ENCODE peak calls at places on chromosome 21, in ten cellular contexts. One of them, this sample, is unnamed.

GRCh38 chr21:15060776-15061175 is 4.0 kb downstream of the NRIP1 start:
- DNase-seq in anterior cingulate cortex: no peak
- DNase-seq in stimulated activated CD4-positive, alpha-beta T cell treated with anti-CD3 and anti-CD28 coated beads, Interleukin-15, amount 100 ng/mL, for 24 hours: no peak
- DNase-seq in fibroblast of the aortic adventitia: peak
- DNase-seq in left ventricle myocardium superior: no peak
- DNase-seq in NCI-H2171 treated with DMSO at 0.1 percent for 48 hours: no peak
- DNase-seq in COR-L47: no peak
- DNase-seq in NB4: no peak
- DNase-seq in H9: no peak
- DNase-seq in activated naive CD4-positive, alpha-beta T cell treated with anti-CD3 and anti-CD28 coated beads, Interleukin-2, amount 10 ng/mL, durations not matched to agents 7 days and 5 days: no peak
- DNase-seq in this sample: no peak

GRCh38 chr21:40013001-40013735 is 145.9 kb downstream of the PCP4 start:
- DNase-seq in anterior cingulate cortex: no peak
- DNase-seq in stimulated activated CD4-positive, alpha-beta T cell treated with anti-CD3 and anti-CD28 coated beads, Interleukin-15, amount 100 ng/mL, for 24 hours: no peak
- DNase-seq in fibroblast of the aortic adventitia: no peak
- DNase-seq in left ventricle myocardium superior: no peak
- DNase-seq in NCI-H2171 treated with DMSO at 0.1 percent for 48 hours: no peak
- DNase-seq in COR-L47: no peak
- DNase-seq in NB4: no peak
- DNase-seq in H9: no peak
- DNase-seq in activated naive CD4-positive, alpha-beta T cell treated with anti-CD3 and anti-CD28 coated beads, Interleukin-2, amount 10 ng/mL, durations not matched to agents 7 days and 5 days: no peak
- DNase-seq in this sample: no peak

GRCh38 chr21:33286076-33286475 is 19.9 kb downstream of the IL10RB start:
- DNase-seq in anterior cingulate cortex: no peak
- DNase-seq in stimulated activated CD4-positive, alpha-beta T cell treated with anti-CD3 and anti-CD28 coated beads, Interleukin-15, amount 100 ng/mL, for 24 hours: no peak
- DNase-seq in fibroblast of the aortic adventitia: no peak
- DNase-seq in left ventricle myocardium superior: no peak
- DNase-seq in NCI-H2171 treated with DMSO at 0.1 percent for 48 hours: no peak
- DNase-seq in COR-L47: no peak
- DNase-seq in NB4: no peak
- DNase-seq in H9: no peak
- DNase-seq in activated naive CD4-positive, alpha-beta T cell treated with anti-CD3 and anti-CD28 coated beads, Interleukin-2, amount 10 ng/mL, durations not matched to agents 7 days and 5 days: no peak
- DNase-seq in this sample: no peak

GRCh38 chr21:15514073-15514946 is 215.5 kb upstream of the USP25 start:
- DNase-seq in anterior cingulate cortex: no peak
- DNase-seq in stimulated activated CD4-positive, alpha-beta T cell treated with anti-CD3 and anti-CD28 coated beads, Interleukin-15, amount 100 ng/mL, for 24 hours: peak
- DNase-seq in fibroblast of the aortic adventitia: no peak
- DNase-seq in left ventricle myocardium superior: no peak
- DNase-seq in NCI-H2171 treated with DMSO at 0.1 percent for 48 hours: no peak
- DNase-seq in COR-L47: no peak
- DNase-seq in NB4: no peak
- DNase-seq in H9: no peak
- DNase-seq in activated naive CD4-positive, alpha-beta T cell treated with anti-CD3 and anti-CD28 coated beads, Interleukin-2, amount 10 ng/mL, durations not matched to agents 7 days and 5 days: peak
- DNase-seq in this sample: no peak

GRCh38 chr21:33892853-33893252 is 22.8 kb downstream of the ATP5PO start:
- DNase-seq in anterior cingulate cortex: no peak
- DNase-seq in stimulated activated CD4-positive, alpha-beta T cell treated with anti-CD3 and anti-CD28 coated beads, Interleukin-15, amount 100 ng/mL, for 24 hours: no peak
- DNase-seq in fibroblast of the aortic adventitia: no peak
- DNase-seq in left ventricle myocardium superior: no peak
- DNase-seq in NCI-H2171 treated with DMSO at 0.1 percent for 48 hours: no peak
- DNase-seq in COR-L47: no peak
- DNase-seq in NB4: peak
- DNase-seq in H9: peak
- DNase-seq in activated naive CD4-positive, alpha-beta T cell treated with anti-CD3 and anti-CD28 coated beads, Interleukin-2, amount 10 ng/mL, durations not matched to agents 7 days and 5 days: no peak
- DNase-seq in this sample: no peak

GRCh38 chr21:35775778-35776515 is 284.4 kb downstream of the SETD4 start:
- DNase-seq in anterior cingulate cortex: no peak
- DNase-seq in stimulated activated CD4-positive, alpha-beta T cell treated with anti-CD3 and anti-CD28 coated beads, Interleukin-15, amount 100 ng/mL, for 24 hours: no peak
- DNase-seq in fibroblast of the aortic adventitia: no peak
- DNase-seq in left ventricle myocardium superior: no peak
- DNase-seq in NCI-H2171 treated with DMSO at 0.1 percent for 48 hours: no peak
- DNase-seq in COR-L47: no peak
- DNase-seq in NB4: no peak
- DNase-seq in H9: no peak
- DNase-seq in activated naive CD4-positive, alpha-beta T cell treated with anti-CD3 and anti-CD28 coated beads, Interleukin-2, amount 10 ng/mL, durations not matched to agents 7 days and 5 days: no peak
- DNase-seq in this sample: no peak

GRCh38 chr21:38831526-38832467 is 26.1 kb downstream of the ETS2 start:
- DNase-seq in anterior cingulate cortex: no peak
- DNase-seq in stimulated activated CD4-positive, alpha-beta T cell treated with anti-CD3 and anti-CD28 coated beads, Interleukin-15, amount 100 ng/mL, for 24 hours: peak
- DNase-seq in fibroblast of the aortic adventitia: peak
- DNase-seq in left ventricle myocardium superior: peak
- DNase-seq in NCI-H2171 treated with DMSO at 0.1 percent for 48 hours: no peak
- DNase-seq in COR-L47: no peak
- DNase-seq in NB4: peak
- DNase-seq in H9: no peak
- DNase-seq in activated naive CD4-positive, alpha-beta T cell treated with anti-CD3 and anti-CD28 coated beads, Interleukin-2, amount 10 ng/mL, durations not matched to agents 7 days and 5 days: peak
- DNase-seq in this sample: peak

GRCh38 chr21:37783016-37783415 is 133.2 kb downstream of the KCNJ6 start:
- DNase-seq in anterior cingulate cortex: no peak
- DNase-seq in stimulated activated CD4-positive, alpha-beta T cell treated with anti-CD3 and anti-CD28 coated beads, Interleukin-15, amount 100 ng/mL, for 24 hours: no peak
- DNase-seq in fibroblast of the aortic adventitia: peak
- DNase-seq in left ventricle myocardium superior: no peak
- DNase-seq in NCI-H2171 treated with DMSO at 0.1 percent for 48 hours: no peak
- DNase-seq in COR-L47: no peak
- DNase-seq in NB4: no peak
- DNase-seq in H9: no peak
- DNase-seq in activated naive CD4-positive, alpha-beta T cell treated with anti-CD3 and anti-CD28 coated beads, Interleukin-2, amount 10 ng/mL, durations not matched to agents 7 days and 5 days: no peak
- DNase-seq in this sample: no peak

GRCh38 chr21:45026066-45026745 is 48.2 kb upstream of the ADARB1 start:
- DNase-seq in anterior cingulate cortex: no peak
- DNase-seq in stimulated activated CD4-positive, alpha-beta T cell treated with anti-CD3 and anti-CD28 coated beads, Interleukin-15, amount 100 ng/mL, for 24 hours: no peak
- DNase-seq in fibroblast of the aortic adventitia: no peak
- DNase-seq in left ventricle myocardium superior: no peak
- DNase-seq in NCI-H2171 treated with DMSO at 0.1 percent for 48 hours: no peak
- DNase-seq in COR-L47: no peak
- DNase-seq in NB4: no peak
- DNase-seq in H9: no peak
- DNase-seq in activated naive CD4-positive, alpha-beta T cell treated with anti-CD3 and anti-CD28 coated beads, Interleukin-2, amount 10 ng/mL, durations not matched to agents 7 days and 5 days: no peak
- DNase-seq in this sample: no peak

GRCh38 chr21:42781150-42781980 is 98.0 kb downstream of the WDR4 start:
- DNase-seq in anterior cingulate cortex: no peak
- DNase-seq in stimulated activated CD4-positive, alpha-beta T cell treated with anti-CD3 and anti-CD28 coated beads, Interleukin-15, amount 100 ng/mL, for 24 hours: no peak
- DNase-seq in fibroblast of the aortic adventitia: no peak
- DNase-seq in left ventricle myocardium superior: no peak
- DNase-seq in NCI-H2171 treated with DMSO at 0.1 percent for 48 hours: peak
- DNase-seq in COR-L47: peak
- DNase-seq in NB4: no peak
- DNase-seq in H9: peak
- DNase-seq in activated naive CD4-positive, alpha-beta T cell treated with anti-CD3 and anti-CD28 coated beads, Interleukin-2, amount 10 ng/mL, durations not matched to agents 7 days and 5 days: peak
- DNase-seq in this sample: no peak

GRCh38 chr21:27423906-27424595 is 457.2 kb upstream of the ADAMTS5 start:
- DNase-seq in anterior cingulate cortex: no peak
- DNase-seq in stimulated activated CD4-positive, alpha-beta T cell treated with anti-CD3 and anti-CD28 coated beads, Interleukin-15, amount 100 ng/mL, for 24 hours: no peak
- DNase-seq in fibroblast of the aortic adventitia: peak
- DNase-seq in left ventricle myocardium superior: no peak
- DNase-seq in NCI-H2171 treated with DMSO at 0.1 percent for 48 hours: no peak
- DNase-seq in COR-L47: no peak
- DNase-seq in NB4: no peak
- DNase-seq in H9: peak
- DNase-seq in activated naive CD4-positive, alpha-beta T cell treated with anti-CD3 and anti-CD28 coated beads, Interleukin-2, amount 10 ng/mL, durations not matched to agents 7 days and 5 days: no peak
- DNase-seq in this sample: no peak

GRCh38 chr21:14547834-14548513 is 1.9 kb upstream of the SAMSN1 start:
- DNase-seq in anterior cingulate cortex: no peak
- DNase-seq in stimulated activated CD4-positive, alpha-beta T cell treated with anti-CD3 and anti-CD28 coated beads, Interleukin-15, amount 100 ng/mL, for 24 hours: no peak
- DNase-seq in fibroblast of the aortic adventitia: no peak
- DNase-seq in left ventricle myocardium superior: no peak
- DNase-seq in NCI-H2171 treated with DMSO at 0.1 percent for 48 hours: no peak
- DNase-seq in COR-L47: no peak
- DNase-seq in NB4: no peak
- DNase-seq in H9: no peak
- DNase-seq in activated naive CD4-positive, alpha-beta T cell treated with anti-CD3 and anti-CD28 coated beads, Interleukin-2, amount 10 ng/mL, durations not matched to agents 7 days and 5 days: no peak
- DNase-seq in this sample: no peak

GRCh38 chr21:41548781-41549180 is 40.8 kb upstream of the TMPRSS2 start:
- DNase-seq in anterior cingulate cortex: no peak
- DNase-seq in stimulated activated CD4-positive, alpha-beta T cell treated with anti-CD3 and anti-CD28 coated beads, Interleukin-15, amount 100 ng/mL, for 24 hours: no peak
- DNase-seq in fibroblast of the aortic adventitia: no peak
- DNase-seq in left ventricle myocardium superior: no peak
- DNase-seq in NCI-H2171 treated with DMSO at 0.1 percent for 48 hours: no peak
- DNase-seq in COR-L47: no peak
- DNase-seq in NB4: no peak
- DNase-seq in H9: no peak
- DNase-seq in activated naive CD4-positive, alpha-beta T cell treated with anti-CD3 and anti-CD28 coated beads, Interleukin-2, amount 10 ng/mL, durations not matched to agents 7 days and 5 days: no peak
- DNase-seq in this sample: no peak

GRCh38 chr21:45641480-45642035 is 2.0 kb upstream of the PCBP3 start:
- DNase-seq in anterior cingulate cortex: no peak
- DNase-seq in stimulated activated CD4-positive, alpha-beta T cell treated with anti-CD3 and anti-CD28 coated beads, Interleukin-15, amount 100 ng/mL, for 24 hours: no peak
- DNase-seq in fibroblast of the aortic adventitia: no peak
- DNase-seq in left ventricle myocardium superior: no peak
- DNase-seq in NCI-H2171 treated with DMSO at 0.1 percent for 48 hours: no peak
- DNase-seq in COR-L47: no peak
- DNase-seq in NB4: no peak
- DNase-seq in H9: no peak
- DNase-seq in activated naive CD4-positive, alpha-beta T cell treated with anti-CD3 and anti-CD28 coated beads, Interleukin-2, amount 10 ng/mL, durations not matched to agents 7 days and 5 days: no peak
- DNase-seq in this sample: no peak

GRCh38 chr21:36479415-36480402 is at the start of gene CLDN14:
- DNase-seq in anterior cingulate cortex: no peak
- DNase-seq in stimulated activated CD4-positive, alpha-beta T cell treated with anti-CD3 and anti-CD28 coated beads, Interleukin-15, amount 100 ng/mL, for 24 hours: no peak
- DNase-seq in fibroblast of the aortic adventitia: no peak
- DNase-seq in left ventricle myocardium superior: peak
- DNase-seq in NCI-H2171 treated with DMSO at 0.1 percent for 48 hours: no peak
- DNase-seq in COR-L47: no peak
- DNase-seq in NB4: no peak
- DNase-seq in H9: no peak
- DNase-seq in activated naive CD4-positive, alpha-beta T cell treated with anti-CD3 and anti-CD28 coated beads, Interleukin-2, amount 10 ng/mL, durations not matched to agents 7 days and 5 days: no peak
- DNase-seq in this sample: no peak

GRCh38 chr21:41207401-41208388 is 39.7 kb downstream of the BACE2 start:
- DNase-seq in anterior cingulate cortex: no peak
- DNase-seq in stimulated activated CD4-positive, alpha-beta T cell treated with anti-CD3 and anti-CD28 coated beads, Interleukin-15, amount 100 ng/mL, for 24 hours: no peak
- DNase-seq in fibroblast of the aortic adventitia: peak
- DNase-seq in left ventricle myocardium superior: peak
- DNase-seq in NCI-H2171 treated with DMSO at 0.1 percent for 48 hours: no peak
- DNase-seq in COR-L47: peak
- DNase-seq in NB4: no peak
- DNase-seq in H9: no peak
- DNase-seq in activated naive CD4-positive, alpha-beta T cell treated with anti-CD3 and anti-CD28 coated beads, Interleukin-2, amount 10 ng/mL, durations not matched to agents 7 days and 5 days: peak
- DNase-seq in this sample: no peak

GRCh38 chr21:29293495-29293894 is 5.2 kb upstream of the BACH1 start:
- DNase-seq in anterior cingulate cortex: no peak
- DNase-seq in stimulated activated CD4-positive, alpha-beta T cell treated with anti-CD3 and anti-CD28 coated beads, Interleukin-15, amount 100 ng/mL, for 24 hours: no peak
- DNase-seq in fibroblast of the aortic adventitia: no peak
- DNase-seq in left ventricle myocardium superior: no peak
- DNase-seq in NCI-H2171 treated with DMSO at 0.1 percent for 48 hours: no peak
- DNase-seq in COR-L47: no peak
- DNase-seq in NB4: peak
- DNase-seq in H9: no peak
- DNase-seq in activated naive CD4-positive, alpha-beta T cell treated with anti-CD3 and anti-CD28 coated beads, Interleukin-2, amount 10 ng/mL, durations not matched to agents 7 days and 5 days: no peak
- DNase-seq in this sample: no peak

GRCh38 chr21:17003763-17004373 is 509.0 kb upstream of the CXADR start:
- DNase-seq in anterior cingulate cortex: no peak
- DNase-seq in stimulated activated CD4-positive, alpha-beta T cell treated with anti-CD3 and anti-CD28 coated beads, Interleukin-15, amount 100 ng/mL, for 24 hours: no peak
- DNase-seq in fibroblast of the aortic adventitia: peak
- DNase-seq in left ventricle myocardium superior: no peak
- DNase-seq in NCI-H2171 treated with DMSO at 0.1 percent for 48 hours: no peak
- DNase-seq in COR-L47: no peak
- DNase-seq in NB4: no peak
- DNase-seq in H9: no peak
- DNase-seq in activated naive CD4-positive, alpha-beta T cell treated with anti-CD3 and anti-CD28 coated beads, Interleukin-2, amount 10 ng/mL, durations not matched to agents 7 days and 5 days: no peak
- DNase-seq in this sample: no peak

GRCh38 chr21:38139380-38140168 is 117.2 kb upstream of the KCNJ15 start:
- DNase-seq in anterior cingulate cortex: no peak
- DNase-seq in stimulated activated CD4-positive, alpha-beta T cell treated with anti-CD3 and anti-CD28 coated beads, Interleukin-15, amount 100 ng/mL, for 24 hours: no peak
- DNase-seq in fibroblast of the aortic adventitia: peak
- DNase-seq in left ventricle myocardium superior: no peak
- DNase-seq in NCI-H2171 treated with DMSO at 0.1 percent for 48 hours: peak
- DNase-seq in COR-L47: peak
- DNase-seq in NB4: no peak
- DNase-seq in H9: no peak
- DNase-seq in activated naive CD4-positive, alpha-beta T cell treated with anti-CD3 and anti-CD28 coated beads, Interleukin-2, amount 10 ng/mL, durations not matched to agents 7 days and 5 days: no peak
- DNase-seq in this sample: no peak

GRCh38 chr21:31173881-31174555 is 135.7 kb upstream of the KRTAP19-8 start:
- DNase-seq in anterior cingulate cortex: no peak
- DNase-seq in stimulated activated CD4-positive, alpha-beta T cell treated with anti-CD3 and anti-CD28 coated beads, Interleukin-15, amount 100 ng/mL, for 24 hours: peak
- DNase-seq in fibroblast of the aortic adventitia: no peak
- DNase-seq in left ventricle myocardium superior: peak
- DNase-seq in NCI-H2171 treated with DMSO at 0.1 percent for 48 hours: no peak
- DNase-seq in COR-L47: no peak
- DNase-seq in NB4: no peak
- DNase-seq in H9: no peak
- DNase-seq in activated naive CD4-positive, alpha-beta T cell treated with anti-CD3 and anti-CD28 coated beads, Interleukin-2, amount 10 ng/mL, durations not matched to agents 7 days and 5 days: peak
- DNase-seq in this sample: no peak

GRCh38 chr21:43866659-43867331 is 1.8 kb downstream of the AGPAT3 start:
- DNase-seq in anterior cingulate cortex: no peak
- DNase-seq in stimulated activated CD4-positive, alpha-beta T cell treated with anti-CD3 and anti-CD28 coated beads, Interleukin-15, amount 100 ng/mL, for 24 hours: peak
- DNase-seq in fibroblast of the aortic adventitia: no peak
- DNase-seq in left ventricle myocardium superior: peak
- DNase-seq in NCI-H2171 treated with DMSO at 0.1 percent for 48 hours: no peak
- DNase-seq in COR-L47: no peak
- DNase-seq in NB4: no peak
- DNase-seq in H9: no peak
- DNase-seq in activated naive CD4-positive, alpha-beta T cell treated with anti-CD3 and anti-CD28 coated beads, Interleukin-2, amount 10 ng/mL, durations not matched to agents 7 days and 5 days: peak
- DNase-seq in this sample: no peak

GRCh38 chr21:18744840-18745239 is 341.3 kb upstream of the TMPRSS15 start:
- DNase-seq in anterior cingulate cortex: no peak
- DNase-seq in stimulated activated CD4-positive, alpha-beta T cell treated with anti-CD3 and anti-CD28 coated beads, Interleukin-15, amount 100 ng/mL, for 24 hours: no peak
- DNase-seq in fibroblast of the aortic adventitia: no peak
- DNase-seq in left ventricle myocardium superior: no peak
- DNase-seq in NCI-H2171 treated with DMSO at 0.1 percent for 48 hours: no peak
- DNase-seq in COR-L47: no peak
- DNase-seq in NB4: no peak
- DNase-seq in H9: no peak
- DNase-seq in activated naive CD4-positive, alpha-beta T cell treated with anti-CD3 and anti-CD28 coated beads, Interleukin-2, amount 10 ng/mL, durations not matched to agents 7 days and 5 days: no peak
- DNase-seq in this sample: no peak

GRCh38 chr21:35207322-35207721 is 158.2 kb upstream of the RUNX1 start:
- DNase-seq in anterior cingulate cortex: no peak
- DNase-seq in stimulated activated CD4-positive, alpha-beta T cell treated with anti-CD3 and anti-CD28 coated beads, Interleukin-15, amount 100 ng/mL, for 24 hours: no peak
- DNase-seq in fibroblast of the aortic adventitia: no peak
- DNase-seq in left ventricle myocardium superior: peak
- DNase-seq in NCI-H2171 treated with DMSO at 0.1 percent for 48 hours: no peak
- DNase-seq in COR-L47: peak
- DNase-seq in NB4: no peak
- DNase-seq in H9: no peak
- DNase-seq in activated naive CD4-positive, alpha-beta T cell treated with anti-CD3 and anti-CD28 coated beads, Interleukin-2, amount 10 ng/mL, durations not matched to agents 7 days and 5 days: no peak
- DNase-seq in this sample: no peak

GRCh38 chr21:44838038-44838895 is 20.4 kb upstream of the SUMO3 start:
- DNase-seq in anterior cingulate cortex: no peak
- DNase-seq in stimulated activated CD4-positive, alpha-beta T cell treated with anti-CD3 and anti-CD28 coated beads, Interleukin-15, amount 100 ng/mL, for 24 hours: no peak
- DNase-seq in fibroblast of the aortic adventitia: no peak
- DNase-seq in left ventricle myocardium superior: no peak
- DNase-seq in NCI-H2171 treated with DMSO at 0.1 percent for 48 hours: peak
- DNase-seq in COR-L47: no peak
- DNase-seq in NB4: no peak
- DNase-seq in H9: no peak
- DNase-seq in activated naive CD4-positive, alpha-beta T cell treated with anti-CD3 and anti-CD28 coated beads, Interleukin-2, amount 10 ng/mL, durations not matched to agents 7 days and 5 days: no peak
- DNase-seq in this sample: no peak

GRCh38 chr21:46605759-46606426 is 1.0 kb upstream of the S100B start:
- DNase-seq in anterior cingulate cortex: no peak
- DNase-seq in stimulated activated CD4-positive, alpha-beta T cell treated with anti-CD3 and anti-CD28 coated beads, Interleukin-15, amount 100 ng/mL, for 24 hours: peak
- DNase-seq in fibroblast of the aortic adventitia: no peak
- DNase-seq in left ventricle myocardium superior: peak
- DNase-seq in NCI-H2171 treated with DMSO at 0.1 percent for 48 hours: no peak
- DNase-seq in COR-L47: no peak
- DNase-seq in NB4: peak
- DNase-seq in H9: no peak
- DNase-seq in activated naive CD4-positive, alpha-beta T cell treated with anti-CD3 and anti-CD28 coated beads, Interleukin-2, amount 10 ng/mL, durations not matched to agents 7 days and 5 days: peak
- DNase-seq in this sample: no peak

GRCh38 chr21:44871576-44872265 is 1.8 kb downstream of the PTTG1IP start:
- DNase-seq in anterior cingulate cortex: no peak
- DNase-seq in stimulated activated CD4-positive, alpha-beta T cell treated with anti-CD3 and anti-CD28 coated beads, Interleukin-15, amount 100 ng/mL, for 24 hours: peak
- DNase-seq in fibroblast of the aortic adventitia: peak
- DNase-seq in left ventricle myocardium superior: peak
- DNase-seq in NCI-H2171 treated with DMSO at 0.1 percent for 48 hours: no peak
- DNase-seq in COR-L47: no peak
- DNase-seq in NB4: no peak
- DNase-seq in H9: no peak
- DNase-seq in activated naive CD4-positive, alpha-beta T cell treated with anti-CD3 and anti-CD28 coated beads, Interleukin-2, amount 10 ng/mL, durations not matched to agents 7 days and 5 days: peak
- DNase-seq in this sample: no peak

GRCh38 chr21:44392916-44393315 is 39.5 kb downstream of the TRPM2 start:
- DNase-seq in anterior cingulate cortex: no peak
- DNase-seq in stimulated activated CD4-positive, alpha-beta T cell treated with anti-CD3 and anti-CD28 coated beads, Interleukin-15, amount 100 ng/mL, for 24 hours: no peak
- DNase-seq in fibroblast of the aortic adventitia: no peak
- DNase-seq in left ventricle myocardium superior: no peak
- DNase-seq in NCI-H2171 treated with DMSO at 0.1 percent for 48 hours: no peak
- DNase-seq in COR-L47: no peak
- DNase-seq in NB4: no peak
- DNase-seq in H9: no peak
- DNase-seq in activated naive CD4-positive, alpha-beta T cell treated with anti-CD3 and anti-CD28 coated beads, Interleukin-2, amount 10 ng/mL, durations not matched to agents 7 days and 5 days: no peak
- DNase-seq in this sample: no peak

GRCh38 chr21:25572895-25573310 is 34.4 kb downstream of the MRPL39 start:
- DNase-seq in anterior cingulate cortex: no peak
- DNase-seq in stimulated activated CD4-positive, alpha-beta T cell treated with anti-CD3 and anti-CD28 coated beads, Interleukin-15, amount 100 ng/mL, for 24 hours: no peak
- DNase-seq in fibroblast of the aortic adventitia: peak
- DNase-seq in left ventricle myocardium superior: no peak
- DNase-seq in NCI-H2171 treated with DMSO at 0.1 percent for 48 hours: no peak
- DNase-seq in COR-L47: no peak
- DNase-seq in NB4: no peak
- DNase-seq in H9: no peak
- DNase-seq in activated naive CD4-positive, alpha-beta T cell treated with anti-CD3 and anti-CD28 coated beads, Interleukin-2, amount 10 ng/mL, durations not matched to agents 7 days and 5 days: no peak
- DNase-seq in this sample: no peak